ENCODE peak calls at places on chromosome 18, in ten cellular contexts. X, I, V, O, S, D, Z, K, C and G are unnamed samples.

GRCh38 chr18:25164211-25164836 is 187.6 kb downstream of the ZNF521 start:
- DNase-seq in V (no peak), K (no peak), X (no peak), S (no peak), C (no peak), O (no peak), D (no peak), Z (no peak), I (no peak), G (no peak)

GRCh38 chr18:11951390-11951851 is 29.9 kb upstream of the IMPA2 start:
- DNase-seq in C (peak), I (no peak), X (no peak), K (no peak), S (no peak), V (no peak), Z (peak), D (no peak), O (no peak), G (no peak)

GRCh38 chr18:23453657-23454011 is 547 bp downstream of the RIOK3 start:
- DNase-seq in I (peak), C (no peak), D (no peak), V (no peak), Z (no peak), S (peak), X (no peak), K (no peak), O (peak), G (no peak)

GRCh38 chr18:63262369-63263335 is 56.9 kb downstream of the BCL2 start:
- DNase-seq in D (no peak), V (no peak), X (no peak), K (no peak), Z (no peak), C (no peak), S (no peak), I (no peak), O (no peak), G (no peak)

GRCh38 chr18:24076950-24077349 is 61.9 kb upstream of the CABYR start:
- DNase-seq in X (no peak), K (no peak), D (no peak), S (no peak), Z (no peak), O (no peak), C (no peak), V (no peak), I (no peak), G (no peak)

GRCh38 chr18:44837491-44838185 is 156.9 kb downstream of the SETBP1 start:
- DNase-seq in V (no peak), I (no peak), K (no peak), C (no peak), S (no peak), O (no peak), X (no peak), D (no peak), Z (no peak), G (no peak)

GRCh38 chr18:79489900-79490592 is 94.3 kb downstream of the NFATC1 start:
- DNase-seq in K (no peak), Z (no peak), D (peak), X (no peak), C (no peak), O (no peak), I (no peak), V (peak), S (no peak), G (no peak)

GRCh38 chr18:23270999-23271680 is 135.9 kb downstream of the CABLES1 start:
- DNase-seq in C (no peak), I (no peak), X (no peak), O (no peak), Z (no peak), S (no peak), V (no peak), K (no peak), D (no peak), G (no peak)

GRCh38 chr18:6661692-6662415 is 67.7 kb upstream of the ARHGAP28 start:
- DNase-seq in C (no peak), O (no peak), X (peak), V (no peak), I (no peak), D (no peak), Z (no peak), S (peak), K (peak), G (no peak)

GRCh38 chr18:21652073-21652472 is 40.0 kb downstream of the SNRPD1 start:
- DNase-seq in D (no peak), V (no peak), I (no peak), X (no peak), Z (no peak), S (no peak), K (no peak), O (no peak), C (no peak), G (no peak)

GRCh38 chr18:79735071-79735980 is 55.7 kb downstream of the CTDP1 start:
- DNase-seq in O (no peak), Z (no peak), K (no peak), V (peak), D (no peak), I (no peak), C (no peak), X (no peak), S (no peak), G (no peak)

GRCh38 chr18:47758000-47758399 is 172.5 kb downstream of the SMAD2 start:
- DNase-seq in C (no peak), K (no peak), X (no peak), S (no peak), D (no peak), V (no peak), Z (peak), O (no peak), I (no peak), G (no peak)

GRCh38 chr18:519019-519879 is 18.7 kb upstream of the COLEC12 start:
- DNase-seq in V (no peak), D (no peak), K (no peak), C (no peak), O (no peak), Z (no peak), S (no peak), X (no peak), I (no peak), G (peak)

GRCh38 chr18:79395761-79396404 is at the start of gene NFATC1:
- DNase-seq in I (peak), O (no peak), D (peak), X (peak), Z (peak), S (no peak), V (peak), C (peak), K (no peak), G (peak)

GRCh38 chr18:59660976-59661743 is 36.1 kb downstream of the CCBE1 start:
- DNase-seq in X (no peak), Z (no peak), D (no peak), K (no peak), V (no peak), C (no peak), S (no peak), O (peak), I (peak), G (no peak)

GRCh38 chr18:31398191-31398590 is 21.6 kb downstream of the DSG4 start:
- DNase-seq in O (no peak), Z (no peak), D (no peak), C (no peak), S (no peak), I (no peak), K (no peak), X (no peak), V (no peak), G (no peak)

GRCh38 chr18:68893396-68893795 is 95.5 kb downstream of the CCDC102B start:
- DNase-seq in K (no peak), S (no peak), X (no peak), O (no peak), V (no peak), I (no peak), C (no peak), D (no peak), Z (no peak), G (no peak)

GRCh38 chr18:79588636-79589481 is 90.7 kb upstream of the CTDP1 start:
- DNase-seq in I (peak), K (no peak), O (peak), S (peak), X (no peak), C (no peak), D (peak), Z (peak), V (peak), G (peak)

GRCh38 chr18:159037-159652 is 788 bp downstream of the USP14 start:
- DNase-seq in Z (peak), X (peak), K (no peak), V (no peak), S (no peak), I (peak), O (no peak), D (no peak), C (no peak), G (no peak)

GRCh38 chr18:63236417-63236816 is 83.2 kb downstream of the BCL2 start:
- DNase-seq in D (no peak), S (no peak), C (no peak), Z (no peak), V (no peak), K (no peak), O (no peak), I (no peak), X (no peak), G (no peak)

GRCh38 chr18:73461780-73462059 is 593.9 kb upstream of the NETO1 start:
- DNase-seq in D (no peak), K (peak), O (no peak), C (no peak), Z (no peak), X (no peak), I (no peak), V (no peak), S (no peak), G (no peak)

GRCh38 chr18:13136056-13136688 is 82.4 kb upstream of the LDLRAD4 start:
- DNase-seq in X (no peak), I (no peak), V (peak), Z (peak), K (no peak), S (no peak), O (peak), C (no peak), D (no peak), G (no peak)

GRCh38 chr18:69817335-69817935 is 130.2 kb downstream of the CD226 start:
- DNase-seq in Z (no peak), C (no peak), S (peak), D (no peak), I (peak), V (no peak), O (peak), X (no peak), K (peak), G (no peak)

GRCh38 chr18:48662021-48662661 is 123.3 kb downstream of the CTIF start:
- DNase-seq in I (peak), D (no peak), S (no peak), K (no peak), Z (peak), O (no peak), X (peak), C (no peak), V (no peak), G (peak)

GRCh38 chr18:34867520-34867919 is 157.4 kb downstream of the DTNA start:
- DNase-seq in C (peak), O (no peak), Z (peak), V (no peak), D (no peak), I (no peak), S (no peak), X (peak), K (no peak), G (no peak)

GRCh38 chr18:33201509-33201926 is 239.0 kb downstream of the CCDC178 start:
- DNase-seq in X (peak), O (peak), I (no peak), Z (peak), S (no peak), D (no peak), K (no peak), V (no peak), C (peak), G (no peak)

DNA sequence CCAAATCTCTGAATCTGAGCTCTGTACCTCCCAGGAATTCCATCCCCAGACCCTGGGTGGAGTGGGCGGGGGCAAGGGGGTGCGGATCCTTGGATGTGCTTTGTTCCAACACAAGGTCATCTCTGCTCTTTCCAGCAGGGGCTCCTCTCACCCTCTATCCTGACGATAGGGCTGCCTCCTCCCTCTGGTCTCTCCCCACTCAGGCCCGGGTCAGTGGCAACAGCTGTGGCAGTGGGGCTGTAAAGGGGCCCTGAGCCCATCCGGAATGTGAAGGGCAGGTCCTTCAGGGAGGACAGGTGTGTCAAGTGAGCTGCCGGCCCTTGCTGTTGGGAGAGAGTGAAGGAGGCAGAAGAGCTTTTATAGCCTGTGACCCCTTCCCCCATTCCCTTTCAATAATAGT is 167.8 kb downstream of the CELF4 start:
- DNase-seq in Z (no peak), D (no peak), S (no peak), X (no peak), I (no peak), K (no peak), C (no peak), V (no peak), O (no peak), G (no peak)
- TF ChIP-seq CTCF in Z (no peak), D (no peak), S (no peak), X (no peak), I (no peak), K (no peak), C (no peak), V (no peak), O (no peak), G (no peak)

GRCh38 chr18:57210101-57210661 is 63.3 kb downstream of the BOD1L2 start:
- DNase-seq in K (peak), Z (peak), D (peak), V (no peak), C (peak), O (peak), S (peak), I (peak), X (peak), G (peak)
- TF ChIP-seq CTCF in K (no peak), Z (no peak), D (no peak), V (no peak), C (no peak), O (no peak), S (no peak), I (no peak), X (no peak), G (no peak)

DNA sequence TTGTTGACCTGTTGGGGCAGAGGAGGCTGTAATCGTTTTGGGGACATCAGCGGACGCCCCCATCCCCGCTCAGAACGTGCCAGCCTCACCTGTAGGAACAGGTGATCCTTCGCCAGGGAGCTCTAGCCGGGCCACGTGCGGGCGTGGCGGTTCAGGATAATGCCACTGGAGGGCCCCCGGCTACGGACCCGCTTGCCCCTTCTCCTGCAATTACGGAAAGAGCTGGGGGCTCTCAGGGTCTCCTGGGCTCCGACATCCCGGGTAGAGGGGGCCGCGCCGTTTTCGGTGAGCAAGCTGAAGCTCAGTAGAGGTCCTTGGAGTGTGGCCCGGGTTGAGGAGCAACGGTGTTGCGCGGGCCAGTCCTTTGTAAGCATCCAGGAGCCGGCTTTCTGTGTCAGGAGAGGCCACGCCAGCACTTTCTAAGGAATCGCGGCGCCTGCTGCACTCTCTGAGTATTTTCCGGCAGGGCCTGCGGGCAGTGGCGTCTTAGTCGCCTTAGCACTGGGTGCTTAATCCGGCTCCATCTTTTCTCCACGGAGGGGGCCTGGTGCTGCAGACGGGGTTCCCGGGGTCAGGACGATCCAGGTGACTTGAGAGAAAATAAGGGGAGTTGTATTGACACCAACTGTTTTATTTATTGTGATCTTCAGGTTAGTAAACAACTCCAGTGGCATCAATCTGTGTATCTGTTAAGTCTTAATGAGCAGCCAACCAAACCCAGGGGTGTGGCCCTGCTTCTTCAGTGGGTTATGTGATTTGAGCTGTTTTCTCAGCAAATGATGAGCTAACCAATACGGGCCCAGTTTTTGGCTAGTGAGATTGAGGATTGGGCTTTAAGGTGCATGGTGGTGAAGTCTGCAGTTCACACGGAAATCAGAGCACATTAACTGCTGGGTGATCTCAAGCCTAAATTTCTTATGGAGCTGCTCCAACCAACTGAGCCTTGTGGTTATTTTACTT is 1.9 kb downstream of the MTCL1 start:
- DNase-seq in I (peak), K (peak), O (no peak), Z (peak), D (peak), X (peak), V (no peak), S (no peak), C (peak), G (peak)
- TF ChIP-seq CTCF in I (peak), K (peak), O (peak), Z (peak), D (no peak), X (peak), V (peak), S (peak), C (peak), G (peak)

DNA sequence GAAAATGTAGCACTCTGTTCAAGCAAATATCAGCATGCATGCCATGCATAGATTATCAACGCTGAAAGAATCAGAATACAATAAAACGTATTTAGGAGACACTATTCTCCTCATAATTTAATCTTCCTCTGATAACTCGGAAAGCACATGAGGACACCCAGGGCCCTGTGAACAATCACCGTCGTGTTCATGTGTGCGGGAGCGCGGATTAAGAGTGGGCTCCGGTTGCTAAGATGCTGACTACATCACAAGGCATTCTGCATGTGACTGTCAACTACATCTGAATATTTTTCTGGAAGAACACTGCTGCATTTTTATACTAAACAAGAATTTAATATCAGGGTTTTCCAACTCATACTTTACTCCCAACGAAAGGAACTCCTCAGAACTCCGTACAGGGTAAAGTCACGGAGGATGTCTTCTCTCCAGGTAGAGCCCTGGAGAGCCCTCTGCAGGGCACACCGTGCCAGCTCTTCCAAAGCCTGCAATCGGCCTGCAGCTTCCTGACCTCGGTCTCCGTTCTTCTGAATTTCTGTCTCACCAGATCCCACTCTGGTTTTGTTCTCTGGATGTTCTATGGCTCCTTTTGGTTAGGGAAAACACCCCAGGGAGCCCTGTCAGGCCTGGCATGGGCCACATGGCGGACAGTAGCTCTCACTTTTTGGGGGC is 59.6 kb downstream of the ZNF516 start:
- DNase-seq in O (no peak), X (no peak), V (no peak), C (no peak), D (no peak), Z (no peak), S (no peak), I (no peak), K (no peak), G (no peak)
- TF ChIP-seq CTCF in O (peak), X (no peak), V (peak), C (peak), D (no peak), Z (peak), S (peak), I (peak), K (no peak), G (no peak)